ENCODE peak calls at places on chromosomes 12 and 14, in nine cellular contexts. One of them, this sample, is unnamed.

GRCh38 chr12:48744251-48745008 is 27.9 kb upstream of the CCNT1 start:
- DNase-seq in transverse colon: no peak
- DNase-seq in ovary: no peak
- DNase-seq in adrenal gland: no peak
- DNase-seq in CD8-positive, alpha-beta T cell: no peak
- DNase-seq in CD4-positive, alpha-beta T cell: no peak
- DNase-seq in lung: no peak
- DNase-seq in HCT116: no peak
- DNase-seq in AG04450: no peak
- DNase-seq in this sample: no peak

GRCh38 chr12:414841-415240 is 13.4 kb downstream of the CCDC77 start:
- DNase-seq in transverse colon: no peak
- DNase-seq in ovary: no peak
- DNase-seq in adrenal gland: no peak
- DNase-seq in CD8-positive, alpha-beta T cell: no peak
- DNase-seq in CD4-positive, alpha-beta T cell: no peak
- DNase-seq in lung: no peak
- DNase-seq in HCT116: no peak
- DNase-seq in AG04450: no peak
- DNase-seq in this sample: no peak

GRCh38 chr12:27844427-27845090 is 64.5 kb upstream of the MANSC4 start:
- DNase-seq in transverse colon: no peak
- DNase-seq in ovary: no peak
- DNase-seq in adrenal gland: no peak
- DNase-seq in CD8-positive, alpha-beta T cell: no peak
- DNase-seq in CD4-positive, alpha-beta T cell: no peak
- DNase-seq in lung: no peak
- DNase-seq in HCT116: no peak
- DNase-seq in AG04450: no peak
- DNase-seq in this sample: peak

GRCh38 chr14:106286697-106287290 is 760.4 kb downstream of the TMEM121 start:
- DNase-seq in transverse colon: no peak
- DNase-seq in ovary: no peak
- DNase-seq in adrenal gland: no peak
- DNase-seq in CD8-positive, alpha-beta T cell: no peak
- DNase-seq in CD4-positive, alpha-beta T cell: no peak
- DNase-seq in lung: no peak
- DNase-seq in HCT116: no peak
- DNase-seq in AG04450: no peak
- DNase-seq in this sample: no peak

GRCh38 chr14:98028156-98028555 is 1231.0 kb downstream of the VRK1 start:
- DNase-seq in transverse colon: no peak
- DNase-seq in ovary: no peak
- DNase-seq in adrenal gland: no peak
- DNase-seq in CD8-positive, alpha-beta T cell: no peak
- DNase-seq in CD4-positive, alpha-beta T cell: no peak
- DNase-seq in lung: no peak
- DNase-seq in HCT116: no peak
- DNase-seq in AG04450: no peak
- DNase-seq in this sample: no peak

GRCh38 chr12:108641446-108642268 is 8.0 kb upstream of the SELPLG start:
- DNase-seq in transverse colon: no peak
- DNase-seq in ovary: no peak
- DNase-seq in adrenal gland: no peak
- DNase-seq in CD8-positive, alpha-beta T cell: no peak
- DNase-seq in CD4-positive, alpha-beta T cell: no peak
- DNase-seq in lung: no peak
- DNase-seq in HCT116: no peak
- DNase-seq in AG04450: no peak
- DNase-seq in this sample: no peak

GRCh38 chr12:21934173-21934572 is 7.1 kb downstream of the ABCC9 start:
- DNase-seq in transverse colon: no peak
- DNase-seq in ovary: no peak
- DNase-seq in adrenal gland: no peak
- DNase-seq in CD8-positive, alpha-beta T cell: no peak
- DNase-seq in CD4-positive, alpha-beta T cell: no peak
- DNase-seq in lung: no peak
- DNase-seq in HCT116: no peak
- DNase-seq in AG04450: no peak
- DNase-seq in this sample: no peak

GRCh38 chr14:71155743-71156142 is 248.5 kb downstream of the PCNX1 start:
- DNase-seq in transverse colon: no peak
- DNase-seq in ovary: no peak
- DNase-seq in adrenal gland: peak
- DNase-seq in CD8-positive, alpha-beta T cell: no peak
- DNase-seq in CD4-positive, alpha-beta T cell: no peak
- DNase-seq in lung: no peak
- DNase-seq in HCT116: no peak
- DNase-seq in AG04450: no peak
- DNase-seq in this sample: no peak

GRCh38 chr12:109999983-110000505 is 814 bp downstream of the ANKRD13A start:
- DNase-seq in transverse colon: peak
- DNase-seq in ovary: peak
- DNase-seq in adrenal gland: peak
- DNase-seq in CD8-positive, alpha-beta T cell: no peak
- DNase-seq in CD4-positive, alpha-beta T cell: no peak
- DNase-seq in lung: peak
- DNase-seq in HCT116: no peak
- DNase-seq in AG04450: no peak
- DNase-seq in this sample: no peak

GRCh38 chr14:93263416-93263815 is 56.4 kb downstream of the UBR7 start:
- DNase-seq in transverse colon: no peak
- DNase-seq in ovary: no peak
- DNase-seq in adrenal gland: no peak
- DNase-seq in CD8-positive, alpha-beta T cell: no peak
- DNase-seq in CD4-positive, alpha-beta T cell: no peak
- DNase-seq in lung: no peak
- DNase-seq in HCT116: no peak
- DNase-seq in AG04450: no peak
- DNase-seq in this sample: peak

GRCh38 chr14:23398348-23398747 is 9.7 kb downstream of the MYH6 start:
- DNase-seq in transverse colon: no peak
- DNase-seq in ovary: no peak
- DNase-seq in adrenal gland: no peak
- DNase-seq in CD8-positive, alpha-beta T cell: no peak
- DNase-seq in CD4-positive, alpha-beta T cell: no peak
- DNase-seq in lung: no peak
- DNase-seq in HCT116: no peak
- DNase-seq in AG04450: no peak
- DNase-seq in this sample: no peak

GRCh38 chr12:57236224-57236924 is 6.9 kb downstream of the SHMT2 start:
- DNase-seq in transverse colon: no peak
- DNase-seq in ovary: no peak
- DNase-seq in adrenal gland: no peak
- DNase-seq in CD8-positive, alpha-beta T cell: no peak
- DNase-seq in CD4-positive, alpha-beta T cell: no peak
- DNase-seq in lung: no peak
- DNase-seq in HCT116: no peak
- DNase-seq in AG04450: no peak
- DNase-seq in this sample: peak

GRCh38 chr14:80206351-80206750 is 5.0 kb downstream of the DIO2 start:
- DNase-seq in transverse colon: no peak
- DNase-seq in ovary: no peak
- DNase-seq in adrenal gland: no peak
- DNase-seq in CD8-positive, alpha-beta T cell: no peak
- DNase-seq in CD4-positive, alpha-beta T cell: no peak
- DNase-seq in lung: no peak
- DNase-seq in HCT116: no peak
- DNase-seq in AG04450: no peak
- DNase-seq in this sample: no peak

GRCh38 chr12:85725991-85726390 is 110.2 kb downstream of the RASSF9 start:
- DNase-seq in transverse colon: no peak
- DNase-seq in ovary: no peak
- DNase-seq in adrenal gland: no peak
- DNase-seq in CD8-positive, alpha-beta T cell: no peak
- DNase-seq in CD4-positive, alpha-beta T cell: no peak
- DNase-seq in lung: no peak
- DNase-seq in HCT116: no peak
- DNase-seq in AG04450: no peak
- DNase-seq in this sample: no peak

GRCh38 chr14:73234029-73234428 is 3.3 kb upstream of the PAPLN start:
- DNase-seq in transverse colon: no peak
- DNase-seq in ovary: no peak
- DNase-seq in adrenal gland: peak
- DNase-seq in CD8-positive, alpha-beta T cell: no peak
- DNase-seq in CD4-positive, alpha-beta T cell: no peak
- DNase-seq in lung: no peak
- DNase-seq in HCT116: no peak
- DNase-seq in AG04450: no peak
- DNase-seq in this sample: no peak

GRCh38 chr12:38903596-38903995 is 1.8 kb downstream of the CPNE8 start:
- DNase-seq in transverse colon: no peak
- DNase-seq in ovary: no peak
- DNase-seq in adrenal gland: no peak
- DNase-seq in CD8-positive, alpha-beta T cell: no peak
- DNase-seq in CD4-positive, alpha-beta T cell: no peak
- DNase-seq in lung: no peak
- DNase-seq in HCT116: no peak
- DNase-seq in AG04450: no peak
- DNase-seq in this sample: no peak

GRCh38 chr14:75880512-75880911 is 101.3 kb downstream of the TGFB3 start:
- DNase-seq in transverse colon: no peak
- DNase-seq in ovary: no peak
- DNase-seq in adrenal gland: no peak
- DNase-seq in CD8-positive, alpha-beta T cell: no peak
- DNase-seq in CD4-positive, alpha-beta T cell: no peak
- DNase-seq in lung: no peak
- DNase-seq in HCT116: no peak
- DNase-seq in AG04450: no peak
- DNase-seq in this sample: no peak
- TF ChIP-seq CTCF in transverse colon: no peak
- TF ChIP-seq CTCF in ovary: no peak
- TF ChIP-seq CTCF in adrenal gland: no peak
- TF ChIP-seq CTCF in CD8-positive, alpha-beta T cell: no peak
- TF ChIP-seq CTCF in CD4-positive, alpha-beta T cell: no peak
- TF ChIP-seq CTCF in lung: no peak
- TF ChIP-seq CTCF in HCT116: peak
- TF ChIP-seq CTCF in AG04450: no peak
- TF ChIP-seq CTCF in this sample: peak

GRCh38 chr12:100574262-100575074 is 984 bp downstream of the GAS2L3 start:
- DNase-seq in transverse colon: no peak
- DNase-seq in ovary: no peak
- DNase-seq in adrenal gland: no peak
- DNase-seq in CD8-positive, alpha-beta T cell: no peak
- DNase-seq in CD4-positive, alpha-beta T cell: no peak
- DNase-seq in lung: no peak
- DNase-seq in HCT116: no peak
- DNase-seq in AG04450: no peak
- DNase-seq in this sample: no peak

GRCh38 chr12:100578923-100579322 is 5.4 kb downstream of the GAS2L3 start:
- DNase-seq in transverse colon: no peak
- DNase-seq in ovary: no peak
- DNase-seq in adrenal gland: no peak
- DNase-seq in CD8-positive, alpha-beta T cell: no peak
- DNase-seq in CD4-positive, alpha-beta T cell: no peak
- DNase-seq in lung: no peak
- DNase-seq in HCT116: no peak
- DNase-seq in AG04450: no peak
- DNase-seq in this sample: no peak

GRCh38 chr12:100573499-100574261 is at the start of gene GAS2L3:
- DNase-seq in transverse colon: peak
- DNase-seq in ovary: peak
- DNase-seq in adrenal gland: peak
- DNase-seq in CD8-positive, alpha-beta T cell: peak
- DNase-seq in CD4-positive, alpha-beta T cell: peak
- DNase-seq in lung: peak
- DNase-seq in HCT116: peak
- DNase-seq in AG04450: peak
- DNase-seq in this sample: peak

GRCh38 chr12:100573168-100573498 is 351 bp upstream of the GAS2L3 start:
- DNase-seq in transverse colon: no peak
- DNase-seq in ovary: no peak
- DNase-seq in adrenal gland: no peak
- DNase-seq in CD8-positive, alpha-beta T cell: no peak
- DNase-seq in CD4-positive, alpha-beta T cell: no peak
- DNase-seq in lung: no peak
- DNase-seq in HCT116: no peak
- DNase-seq in AG04450: no peak
- DNase-seq in this sample: no peak

GRCh38 chr12:100576311-100577036 is 3.0 kb downstream of the GAS2L3 start:
- DNase-seq in transverse colon: no peak
- DNase-seq in ovary: no peak
- DNase-seq in adrenal gland: no peak
- DNase-seq in CD8-positive, alpha-beta T cell: no peak
- DNase-seq in CD4-positive, alpha-beta T cell: no peak
- DNase-seq in lung: no peak
- DNase-seq in HCT116: peak
- DNase-seq in AG04450: peak
- DNase-seq in this sample: peak
- H3K27ac ChIP-seq in transverse colon: peak
- H3K27ac ChIP-seq in ovary: no peak
- H3K27ac ChIP-seq in adrenal gland: no peak
- H3K27ac ChIP-seq in CD8-positive, alpha-beta T cell: no peak
- H3K27ac ChIP-seq in CD4-positive, alpha-beta T cell: no peak
- H3K27ac ChIP-seq in lung: no peak
- H3K27ac ChIP-seq in HCT116: no peak
- H3K27ac ChIP-seq in AG04450: no peak
- H3K27ac ChIP-seq in this sample: no peak

DNA sequence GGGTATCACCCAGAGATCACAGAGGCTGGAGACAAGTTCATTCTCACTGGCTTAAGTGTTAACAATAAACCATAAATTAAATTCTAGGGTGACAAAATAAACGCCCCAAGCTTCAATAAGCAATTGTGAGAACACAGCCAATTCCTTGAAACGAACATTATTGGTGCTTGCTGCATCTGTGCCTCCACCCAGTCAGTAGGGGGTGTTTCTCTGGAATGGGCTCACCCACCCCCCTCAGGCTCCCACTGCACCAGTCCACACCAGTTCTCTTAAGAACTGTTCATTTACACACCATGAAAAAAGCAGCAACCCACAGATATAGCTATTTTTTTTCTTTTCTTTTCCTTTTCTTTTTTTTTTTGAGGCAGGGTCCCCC is 34.7 kb downstream of the CDC42BPB start:
- DNase-seq in transverse colon: no peak
- DNase-seq in ovary: no peak
- DNase-seq in adrenal gland: no peak
- DNase-seq in CD8-positive, alpha-beta T cell: no peak
- DNase-seq in CD4-positive, alpha-beta T cell: no peak
- DNase-seq in lung: no peak
- DNase-seq in HCT116: no peak
- DNase-seq in AG04450: no peak
- DNase-seq in this sample: no peak
- TF ChIP-seq CTCF in transverse colon: no peak
- TF ChIP-seq CTCF in ovary: no peak
- TF ChIP-seq CTCF in adrenal gland: no peak
- TF ChIP-seq CTCF in CD8-positive, alpha-beta T cell: no peak
- TF ChIP-seq CTCF in CD4-positive, alpha-beta T cell: no peak
- TF ChIP-seq CTCF in lung: no peak
- TF ChIP-seq CTCF in HCT116: no peak
- TF ChIP-seq CTCF in AG04450: peak
- TF ChIP-seq CTCF in this sample: no peak

DNA sequence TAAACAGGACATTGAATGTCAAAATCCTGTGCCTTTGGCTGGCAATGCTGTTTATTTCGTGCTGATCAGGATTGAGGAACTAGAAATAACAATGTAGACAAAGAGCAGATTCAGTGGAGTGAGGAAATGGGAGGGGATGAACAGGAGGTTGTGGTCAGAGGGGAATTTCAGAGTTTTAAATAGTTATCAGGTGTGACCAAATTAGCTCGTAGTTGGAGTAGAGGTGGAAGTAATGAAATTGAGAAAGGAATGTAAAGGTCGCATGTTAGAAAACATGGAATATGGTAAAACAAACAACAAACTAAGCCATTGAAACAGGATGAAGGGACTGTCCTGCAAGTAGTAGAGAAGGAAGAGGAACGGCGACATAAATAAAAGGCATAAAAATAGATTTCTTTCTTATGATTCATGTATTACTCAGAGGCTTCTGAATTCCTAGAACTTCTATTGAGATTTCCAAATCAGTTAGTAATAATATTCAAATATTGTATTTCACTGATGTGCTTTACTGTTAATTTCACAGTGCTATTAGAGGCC is 9.5 kb upstream of the SAV1 start:
- DNase-seq in transverse colon: no peak
- DNase-seq in ovary: no peak
- DNase-seq in adrenal gland: no peak
- DNase-seq in CD8-positive, alpha-beta T cell: no peak
- DNase-seq in CD4-positive, alpha-beta T cell: no peak
- DNase-seq in lung: no peak
- DNase-seq in HCT116: peak
- DNase-seq in AG04450: no peak
- DNase-seq in this sample: peak
- H3K27ac ChIP-seq in transverse colon: no peak
- H3K27ac ChIP-seq in ovary: no peak
- H3K27ac ChIP-seq in adrenal gland: no peak
- H3K27ac ChIP-seq in CD8-positive, alpha-beta T cell: no peak
- H3K27ac ChIP-seq in CD4-positive, alpha-beta T cell: no peak
- H3K27ac ChIP-seq in lung: no peak
- H3K27ac ChIP-seq in HCT116: peak
- H3K27ac ChIP-seq in AG04450: peak
- H3K27ac ChIP-seq in this sample: peak